ENCODE peak calls at places on chromosome 10, in four cellular contexts. One of them, this sample, is unnamed.

GRCh38 chr10:88330174-88330573 is 252.9 kb downstream of the RNLS start:
- DNase-seq in neuronal stem cell: no peak
- DNase-seq in bronchial epithelial cell: no peak
- DNase-seq in GM23338: no peak
- DNase-seq in this sample: no peak

GRCh38 chr10:60372436-60372835 is 17.2 kb downstream of the ANK3 start:
- DNase-seq in neuronal stem cell: no peak
- DNase-seq in bronchial epithelial cell: no peak
- DNase-seq in GM23338: no peak
- DNase-seq in this sample: no peak

GRCh38 chr10:32149257-32149955 is 93.2 kb upstream of the KIF5B start:
- DNase-seq in GM23338: no peak
- DNase-seq in neuronal stem cell: no peak
- DNase-seq in bronchial epithelial cell: peak; percentile 95
- DNase-seq in this sample: no peak

GRCh38 chr10:49612513-49613159 is 1.2 kb upstream of the CHAT start:
- DNase-seq in bronchial epithelial cell: no peak
- DNase-seq in GM23338: peak; percentile 93
- DNase-seq in neuronal stem cell: no peak
- DNase-seq in this sample: no peak

GRCh38 chr10:3936422-3937040 is 151.5 kb upstream of the KLF6 start:
- DNase-seq in bronchial epithelial cell: no peak
- DNase-seq in GM23338: no peak
- DNase-seq in neuronal stem cell: no peak
- DNase-seq in this sample: no peak

GRCh38 chr10:30538086-30538485 is 91.5 kb downstream of the LYZL2 start:
- DNase-seq in bronchial epithelial cell: peak; percentile 36
- DNase-seq in GM23338: no peak
- DNase-seq in neuronal stem cell: no peak
- DNase-seq in this sample: no peak

GRCh38 chr10:72952189-72952900 is 2.3 kb downstream of the PLA2G12B start:
- DNase-seq in GM23338: peak; percentile 60
- DNase-seq in bronchial epithelial cell: no peak
- DNase-seq in neuronal stem cell: no peak
- DNase-seq in this sample: no peak

GRCh38 chr10:9762966-9763656 is 1254.6 kb upstream of the CELF2 start:
- DNase-seq in GM23338: no peak
- DNase-seq in neuronal stem cell: no peak
- DNase-seq in bronchial epithelial cell: peak; percentile 51
- DNase-seq in this sample: no peak

GRCh38 chr10:77448226-77448625 is 189.4 kb downstream of the KCNMA1 start:
- DNase-seq in GM23338: no peak
- DNase-seq in bronchial epithelial cell: no peak
- DNase-seq in neuronal stem cell: no peak
- DNase-seq in this sample: peak; percentile 21

GRCh38 chr10:35533565-35533964 is 71.6 kb upstream of the GJD4 start:
- DNase-seq in neuronal stem cell: no peak
- DNase-seq in bronchial epithelial cell: no peak
- DNase-seq in GM23338: no peak
- DNase-seq in this sample: peak; percentile 26

GRCh38 chr10:30056281-30056680 is 3.1 kb downstream of the JCAD start:
- DNase-seq in bronchial epithelial cell: no peak
- DNase-seq in GM23338: no peak
- DNase-seq in neuronal stem cell: no peak
- DNase-seq in this sample: no peak

GRCh38 chr10:113022265-113022664 is 72.2 kb downstream of the TCF7L2 start:
- DNase-seq in bronchial epithelial cell: no peak
- DNase-seq in neuronal stem cell: no peak
- DNase-seq in GM23338: no peak
- DNase-seq in this sample: no peak

This sample was measured in LNCaP clone FGC.